ENCODE peak calls at places on chromosomes 12 and 14, in five cellular contexts. I is central memory CD8-positive, alpha-beta T cell; R is OCI-LY7; H is H1; S is AG10803. M is an unnamed sample.

GRCh38 chr12:75825686-75826085 is 205.9 kb downstream of the PHLDA1 start:
- DNase-seq in I (no peak), R (no peak), H (no peak), S (peak), M (peak)

GRCh38 chr12:48716168-48716492 is 377 bp downstream of the CCNT1 start:
- DNase-seq in I (peak), R (no peak), H (no peak), S (no peak), M (no peak)

GRCh38 chr14:26403760-26404159 is 194.1 kb downstream of the NOVA1 start:
- DNase-seq in I (no peak), R (no peak), H (no peak), S (no peak), M (no peak)

GRCh38 chr12:31989987-31990386 is 30.8 kb downstream of the RESF1 start:
- DNase-seq in I (no peak), R (no peak), H (no peak), S (no peak), M (no peak)

GRCh38 chr12:26158078-26158764 is 33.4 kb upstream of the BHLHE41 start:
- DNase-seq in I (no peak), R (peak), H (no peak), S (no peak), M (no peak)

GRCh38 chr14:93285048-93285447 is 47.8 kb downstream of the BTBD7 start:
- DNase-seq in I (no peak), R (no peak), H (no peak), S (peak), M (peak)

GRCh38 chr14:68977137-68977740 is 1.9 kb downstream of the ACTN1 start:
- DNase-seq in I (no peak), R (no peak), H (no peak), S (no peak), M (no peak)

GRCh38 chr12:81332054-81332453 is 254.2 kb downstream of the ACSS3 start:
- DNase-seq in I (no peak), R (no peak), H (no peak), S (no peak), M (no peak)

GRCh38 chr12:15534322-15534721 is 212.0 kb downstream of the PTPRO start:
- DNase-seq in I (no peak), R (peak), H (no peak), S (no peak), M (no peak)

GRCh38 chr14:88895116-88895515 is 70.7 kb downstream of the TTC8 start:
- DNase-seq in I (no peak), R (no peak), H (no peak), S (peak), M (peak)

GRCh38 chr12:39723831-39724230 is 104.2 kb upstream of the ABCD2 start:
- DNase-seq in I (no peak), R (no peak), H (no peak), S (peak), M (peak)

GRCh38 chr12:49707812-49708147 is 575 bp upstream of the FMNL3 start:
- DNase-seq in I (no peak), R (no peak), H (no peak), S (no peak), M (no peak)

GRCh38 chr14:60968671-60969070 is 12.2 kb downstream of the TRMT5 start:
- DNase-seq in I (no peak), R (no peak), H (no peak), S (no peak), M (no peak)

GRCh38 chr14:50997712-50998111 is 53.4 kb upstream of the PYGL start:
- DNase-seq in I (no peak), R (no peak), H (no peak), S (no peak), M (no peak)

GRCh38 chr14:76976623-76977005 is 51.9 kb downstream of the IRF2BPL start:
- DNase-seq in I (no peak), R (no peak), H (no peak), S (no peak), M (no peak)

GRCh38 chr14:34214961-34215360 is 247.1 kb downstream of the SPTSSA start:
- DNase-seq in I (no peak), R (no peak), H (no peak), S (no peak), M (no peak)

GRCh38 chr12:40946612-40947194 is 241.4 kb upstream of the PDZRN4 start:
- DNase-seq in I (no peak), R (peak), H (no peak), S (peak), M (peak)

GRCh38 chr14:93648440-93649168 is 139.7 kb downstream of the PRIMA1 start:
- DNase-seq in I (no peak), R (peak), H (no peak), S (no peak), M (no peak)

GRCh38 chr12:132806857-132807256 is 21.8 kb downstream of the GOLGA3 start:
- DNase-seq in I (no peak), R (no peak), H (no peak), S (no peak), M (no peak)

GRCh38 chr12:32002848-32003493 is 43.8 kb downstream of the RESF1 start:
- DNase-seq in I (no peak), R (no peak), H (no peak), S (peak), M (peak)

GRCh38 chr12:57881035-57881973 is 34.8 kb upstream of the CTDSP2 start:
- DNase-seq in I (no peak), R (no peak), H (no peak), S (peak), M (peak)

GRCh38 chr14:91883770-91884169 is 16.4 kb upstream of the TC2N start:
- DNase-seq in I (no peak), R (no peak), H (no peak), S (peak), M (no peak)

GRCh38 chr14:103556976-103557758 is 5.3 kb downstream of the BAG5 start:
- DNase-seq in I (no peak), R (no peak), H (no peak), S (no peak), M (no peak)

GRCh38 chr12:11653215-11653753 is 3.8 kb downstream of the ETV6 start:
- DNase-seq in I (no peak), R (peak), H (no peak), S (peak), M (no peak)

GRCh38 chr14:103801459-103801858 is 45.9 kb downstream of the PPP1R13B start:
- DNase-seq in I (no peak), R (no peak), H (no peak), S (peak), M (peak)

GRCh38 chr12:77124767-77125166 is 59.4 kb upstream of the E2F7 start:
- DNase-seq in I (no peak), R (no peak), H (no peak), S (peak), M (no peak)

GRCh38 chr12:70691018-70691672 is 53.9 kb upstream of the PTPRB start:
- DNase-seq in I (no peak), R (no peak), H (no peak), S (peak), M (no peak)

GRCh38 chr12:132481345-132481744 is 8.6 kb upstream of the FBRSL1 start:
- DNase-seq in I (no peak), R (no peak), H (no peak), S (no peak), M (no peak)

GRCh38 chr14:85359505-85359904 is 170.4 kb upstream of the FLRT2 start:
- DNase-seq in I (no peak), R (no peak), H (no peak), S (no peak), M (no peak)

GRCh38 chr12:503111-503761 is 43.5 kb downstream of the B4GALNT3 start:
- DNase-seq in I (no peak), R (no peak), H (no peak), S (no peak), M (no peak)

GRCh38 chr14:26597136-26598080 is at the start of gene NOVA1:
- DNase-seq in I (no peak), R (no peak), H (peak), S (no peak), M (peak)

GRCh38 chr12:6392499-6392898 is 8.5 kb downstream of the LTBR start:
- DNase-seq in I (no peak), R (no peak), H (no peak), S (no peak), M (no peak)

GRCh38 chr12:22668441-22668840 is 43.5 kb downstream of the ETNK1 start:
- DNase-seq in I (no peak), R (no peak), H (no peak), S (peak), M (no peak)

GRCh38 chr12:31225656-31226535 is 100.1 kb downstream of the SINHCAF start:
- DNase-seq in I (no peak), R (no peak), H (no peak), S (no peak), M (no peak)

GRCh38 chr12:88908345-88908744 is 328.1 kb upstream of the KITLG start:
- DNase-seq in I (no peak), R (no peak), H (no peak), S (no peak), M (no peak)

GRCh38 chr14:50829472-50830043 is 1.4 kb downstream of the NIN start:
- DNase-seq in I (no peak), R (no peak), H (no peak), S (no peak), M (no peak)

GRCh38 chr12:18139989-18140596 is 50.1 kb upstream of the RERGL start:
- DNase-seq in I (no peak), R (peak), H (no peak), S (peak), M (peak)

M was measured in AG20443.